ENCODE peak calls at places on chromosome 1, in five cellular contexts. C is NCI-H774, A is hippocampal formation, K is RPMI8226, Z is amniotic epithelial cell. F is an unnamed sample.
A peak's percentile ranks its signal among the peaks of the same experiment; 100 is the strongest.

GRCh38 chr1:91555074-91555730 is 54.6 kb downstream of the CDC7 start:
- DNase-seq in C (no peak), A (no peak), K (no peak), Z (no peak), F (no peak)

GRCh38 chr1:38026592-38027200 is 14.2 kb downstream of the UTP11 start:
- DNase-seq in C (peak; percentile 24), A (peak; percentile 22), K (peak; percentile 56), Z (peak; percentile 56), F (peak; percentile 17)

GRCh38 chr1:234839663-234840062 is 229.7 kb upstream of the IRF2BP2 start:
- DNase-seq in C (no peak), A (no peak), K (no peak), Z (no peak), F (no peak)

GRCh38 chr1:202348509-202349262 is at the start of gene PPP1R12B:
- DNase-seq in C (peak; percentile 99), A (peak; percentile 98), K (peak; percentile 99), Z (peak; percentile 99), F (peak; percentile 100)

GRCh38 chr1:160781129-160781808 is 14.7 kb upstream of the LY9 start:
- DNase-seq in C (no peak), A (no peak), K (peak; percentile 44), Z (no peak), F (no peak)

GRCh38 chr1:162670928-162671663 is 38.8 kb downstream of the DDR2 start:
- DNase-seq in C (no peak), A (no peak), K (no peak), Z (peak; percentile 90), F (no peak)

GRCh38 chr1:231701306-231701705 is 74.7 kb downstream of the DISC1 start:
- DNase-seq in C (no peak), A (no peak), K (no peak), Z (no peak), F (no peak)

GRCh38 chr1:30360281-30360680 is 363.1 kb downstream of the MATN1 start:
- DNase-seq in C (no peak), A (no peak), K (no peak), Z (no peak), F (no peak)

GRCh38 chr1:51504806-51505525 is 14.1 kb downstream of the EPS15 start:
- DNase-seq in C (no peak), A (no peak), K (no peak), Z (peak; percentile 6), F (no peak)

GRCh38 chr1:156504062-156504813 is 3.7 kb upstream of the MEF2D start:
- DNase-seq in C (peak; percentile 66), A (no peak), K (peak; percentile 73), Z (no peak), F (peak; percentile 77)

GRCh38 chr1:172051898-172052297 is 210.6 kb downstream of the DNM3 start:
- DNase-seq in C (no peak), A (no peak), K (no peak), Z (no peak), F (no peak)

GRCh38 chr1:82371844-82372498 is 571.2 kb downstream of the ADGRL2 start:
- DNase-seq in C (no peak), A (no peak), K (no peak), Z (no peak), F (no peak)

GRCh38 chr1:52399629-52400028 is 4.6 kb downstream of the ORC1 start:
- DNase-seq in C (no peak), A (no peak), K (no peak), Z (no peak), F (no peak)